ENCODE peak calls at places on chromosome 12, in ten cellular contexts. Q is DMS 273 treated with DMSO at 0.1 percent for 48 hours; U is activated naive CD4-positive, alpha-beta T cell; W is astrocyte of the cerebellum; N is activated CD4-positive, alpha-beta T cell treated with anti-CD3 and anti-CD28 coated beads for 24 hours; G is gastrocnemius medialis; Y is mucosa of descending colon; S is T-helper 1 cell; I is activated naive CD8-positive, alpha-beta T cell treated with anti-CD3 and anti-CD28 coated beads for 36 hours; J is activated T-cell treated with anti-CD3 and anti-CD28 coated beads for 4 hours. X is an unnamed sample.
A peak's percentile ranks its signal among the peaks of the same experiment; 100 is the strongest.

GRCh38 chr12:113879658-113880057 is 86.5 kb downstream of the RBM19 start:
- DNase-seq in Y (no peak), Q (no peak), S (no peak), N (no peak), I (no peak), J (no peak), U (no peak), G (no peak), W (no peak), X (no peak)

GRCh38 chr12:52152905-52153317 is 38.9 kb downstream of the KRT80 start:
- DNase-seq in Q (no peak), G (no peak), N (no peak), W (no peak), Y (no peak), J (no peak), U (no peak), I (no peak), S (no peak), X (no peak)

GRCh38 chr12:131710464-131711457 is at the start of gene SFSWAP:
- DNase-seq in N (peak; percentile 52), Q (peak; percentile 45), I (peak; percentile 82), J (peak; percentile 61), Y (peak; percentile 80), U (peak; percentile 71), S (peak; percentile 69), W (peak; percentile 23), G (peak; percentile 50), X (peak; percentile 90)

GRCh38 chr12:701896-702539 is 38.8 kb upstream of the NINJ2 start:
- DNase-seq in J (no peak), W (no peak), I (no peak), Y (no peak), G (no peak), N (no peak), U (no peak), Q (no peak), S (no peak), X (no peak)

GRCh38 chr12:5447329-5447728 is 15.4 kb downstream of the NTF3 start:
- DNase-seq in I (no peak), Q (no peak), N (no peak), U (no peak), J (no peak), Y (no peak), W (no peak), G (no peak), S (no peak), X (no peak)

GRCh38 chr12:12323606-12324005 is 26.4 kb downstream of the MANSC1 start:
- DNase-seq in Q (no peak), J (no peak), G (no peak), W (no peak), N (no peak), Y (no peak), I (no peak), U (no peak), S (no peak), X (no peak)

GRCh38 chr12:107622005-107622404 is 63.6 kb upstream of the PWP1 start:
- DNase-seq in Y (no peak), Q (no peak), N (no peak), W (no peak), S (no peak), J (no peak), I (no peak), G (no peak), U (no peak), X (peak; percentile 10)

GRCh38 chr12:91142184-91142583 is 30.9 kb upstream of the LUM start:
- DNase-seq in U (no peak), Q (no peak), J (no peak), Y (no peak), I (no peak), N (no peak), G (no peak), S (no peak), W (no peak), X (peak; percentile 65)

GRCh38 chr12:19689801-19690472 is 250.6 kb downstream of the AEBP2 start:
- DNase-seq in N (no peak), G (no peak), Y (no peak), J (no peak), I (no peak), Q (no peak), U (no peak), W (no peak), S (no peak), X (no peak)

GRCh38 chr12:91181053-91181452 is 1.6 kb downstream of the DCN start:
- DNase-seq in J (no peak), U (no peak), I (no peak), Q (no peak), W (no peak), Y (no peak), G (no peak), N (no peak), S (no peak), X (peak; percentile 43)

GRCh38 chr12:96803969-96804368 is 103.1 kb upstream of the NEDD1 start:
- DNase-seq in G (no peak), U (no peak), Y (no peak), N (no peak), W (no peak), S (no peak), I (no peak), Q (no peak), J (no peak), X (no peak)

GRCh38 chr12:63940295-63940997 is 95.9 kb downstream of the SRGAP1 start:
- DNase-seq in Y (no peak), J (no peak), S (no peak), I (no peak), N (no peak), U (no peak), Q (peak; percentile 45), G (no peak), W (no peak), X (no peak)

GRCh38 chr12:45309826-45310626 is 94.1 kb downstream of the ANO6 start:
- DNase-seq in S (no peak), G (no peak), W (peak; percentile 37), U (no peak), Y (no peak), I (no peak), Q (no peak), J (no peak), N (no peak), X (peak; percentile 51)

GRCh38 chr12:27652174-27652763 is 44.0 kb upstream of the REP15 start:
- DNase-seq in Y (peak; percentile 86), G (no peak), N (no peak), U (no peak), S (peak; percentile 19), W (peak; percentile 80), I (no peak), J (peak; percentile 28), Q (peak; percentile 5), X (peak; percentile 96)

GRCh38 chr12:97943359-97943758 is 480.8 kb downstream of the RMST start:
- DNase-seq in U (no peak), I (no peak), N (no peak), W (no peak), S (no peak), J (no peak), G (no peak), Q (no peak), Y (no peak), X (no peak)

GRCh38 chr12:6264402-6265037 is 46.0 kb upstream of the PLEKHG6 start:
- DNase-seq in Q (no peak), W (no peak), U (no peak), I (no peak), N (no peak), S (no peak), G (no peak), Y (peak; percentile 69), J (no peak), X (peak; percentile 78)

GRCh38 chr12:116336542-116337065 is 59.1 kb upstream of the MED13L start:
- DNase-seq in Y (peak; percentile 21), I (no peak), N (no peak), S (no peak), J (no peak), Q (no peak), U (no peak), G (no peak), W (no peak), X (no peak)

GRCh38 chr12:34398706-34399630 is 376.7 kb downstream of the ALG10 start:
- DNase-seq in G (peak; percentile 5), Q (no peak), S (no peak), I (no peak), N (no peak), W (no peak), J (no peak), Y (no peak), U (no peak), X (no peak)

GRCh38 chr12:105214141-105214540 is 21.8 kb downstream of the APPL2 start:
- DNase-seq in W (no peak), U (no peak), Y (no peak), J (no peak), S (no peak), I (no peak), G (no peak), Q (no peak), N (no peak), X (no peak)

GRCh38 chr12:53047221-53048032 is 2.4 kb upstream of the TNS2 start:
- DNase-seq in S (peak; percentile 54), N (peak; percentile 40), I (peak; percentile 82), W (peak; percentile 54), G (peak; percentile 82), J (peak; percentile 54), U (no peak), Y (peak; percentile 76), Q (no peak), X (peak; percentile 89)

GRCh38 chr12:124463341-124463861 is 104.0 kb downstream of the NCOR2 start:
- DNase-seq in U (no peak), J (no peak), S (no peak), W (no peak), G (no peak), N (no peak), Y (no peak), Q (peak; percentile 41), I (no peak), X (no peak)

GRCh38 chr12:71438670-71439361 is 782 bp upstream of the LGR5 start:
- DNase-seq in G (no peak), S (no peak), N (no peak), U (no peak), J (no peak), I (no peak), Q (peak; percentile 29), W (no peak), Y (no peak), X (peak; percentile 37)

GRCh38 chr12:12007001-12007712 is 63.6 kb upstream of the BCL2L14 start:
- DNase-seq in G (no peak), S (no peak), Y (no peak), J (peak; percentile 44), N (peak; percentile 72), Q (no peak), W (peak; percentile 38), U (peak; percentile 11), I (peak; percentile 85), X (no peak)

GRCh38 chr12:78431931-78432330 is 432.6 kb upstream of the SYT1 start:
- DNase-seq in U (no peak), W (no peak), Y (no peak), Q (no peak), G (no peak), N (no peak), I (no peak), J (no peak), S (no peak), X (peak; percentile 14)

GRCh38 chr12:94769040-94769420 is 118.7 kb upstream of the TMCC3 start:
- DNase-seq in S (no peak), J (no peak), G (no peak), U (no peak), Q (no peak), N (no peak), W (no peak), I (no peak), Y (peak; percentile 46), X (peak; percentile 5)

GRCh38 chr12:3992945-3993344 is 119.7 kb upstream of the PARP11 start:
- DNase-seq in U (no peak), J (no peak), G (no peak), W (no peak), I (no peak), Y (no peak), N (no peak), S (no peak), Q (no peak), X (no peak)

GRCh38 chr12:60014441-60014840 is 418.6 kb downstream of the SLC16A7 start:
- DNase-seq in I (no peak), J (no peak), N (no peak), U (no peak), W (no peak), G (no peak), Q (no peak), S (no peak), Y (no peak), X (no peak)

GRCh38 chr12:98253641-98254040 is 261.7 kb upstream of the TMPO start:
- DNase-seq in N (no peak), I (no peak), Y (no peak), J (no peak), W (no peak), Q (no peak), U (no peak), G (no peak), S (no peak), X (no peak)